ENCODE peak calls at places on chromosomes 7 and 10, in seven cellular contexts. One of them, this sample, is unnamed.
A peak's percentile ranks its signal among the peaks of the same experiment; 100 is the strongest.

GRCh38 chr10:110273474-110273873 is 31.2 kb downstream of the SMNDC1 start:
- DNase-seq in H9: no peak
- DNase-seq in H1: no peak
- DNase-seq in IMR-90: peak; percentile 90
- DNase-seq in mesendoderm: no peak
- DNase-seq in neuronal stem cell: no peak
- DNase-seq in trophoblast cell: peak; percentile 55
- DNase-seq in this sample: peak; percentile 74

GRCh38 chr10:72846225-72846624 is 47.3 kb upstream of the OIT3 start:
- DNase-seq in IMR-90: peak; percentile 89
- DNase-seq in H9: no peak
- DNase-seq in H1: no peak
- DNase-seq in trophoblast cell: peak; percentile 59
- DNase-seq in neuronal stem cell: no peak
- DNase-seq in mesendoderm: no peak
- DNase-seq in this sample: peak; percentile 64

GRCh38 chr7:3336042-3336665 is 35.1 kb downstream of the SDK1 start:
- DNase-seq in mesendoderm: no peak
- DNase-seq in neuronal stem cell: no peak
- DNase-seq in H9: no peak
- DNase-seq in IMR-90: no peak
- DNase-seq in H1: no peak
- DNase-seq in trophoblast cell: no peak
- DNase-seq in this sample: no peak

GRCh38 chr10:784377-784758 is 94.9 kb upstream of the DIP2C start:
- DNase-seq in H9: peak; percentile 56
- DNase-seq in trophoblast cell: peak; percentile 43
- DNase-seq in neuronal stem cell: no peak
- DNase-seq in IMR-90: no peak
- DNase-seq in H1: peak; percentile 57
- DNase-seq in mesendoderm: peak; percentile 79
- DNase-seq in this sample: no peak

GRCh38 chr10:13453896-13454295 is 74.9 kb downstream of the BEND7 start:
- DNase-seq in neuronal stem cell: no peak
- DNase-seq in trophoblast cell: no peak
- DNase-seq in H1: peak; percentile 41
- DNase-seq in IMR-90: no peak
- DNase-seq in mesendoderm: no peak
- DNase-seq in H9: no peak
- DNase-seq in this sample: no peak

GRCh38 chr7:101340379-101340778 is 18.8 kb upstream of the IFT22 start:
- DNase-seq in H1: no peak
- DNase-seq in H9: no peak
- DNase-seq in neuronal stem cell: no peak
- DNase-seq in trophoblast cell: no peak
- DNase-seq in mesendoderm: no peak
- DNase-seq in IMR-90: no peak
- DNase-seq in this sample: no peak

GRCh38 chr7:117837841-117838240 is 35.4 kb downstream of the CTTNBP2 start:
- DNase-seq in trophoblast cell: peak; percentile 92
- DNase-seq in neuronal stem cell: no peak
- DNase-seq in H1: no peak
- DNase-seq in IMR-90: no peak
- DNase-seq in mesendoderm: peak; percentile 87
- DNase-seq in H9: no peak
- DNase-seq in this sample: no peak

GRCh38 chr10:74371696-74372095 is 220.7 kb downstream of the ADK start:
- DNase-seq in neuronal stem cell: no peak
- DNase-seq in H1: no peak
- DNase-seq in mesendoderm: no peak
- DNase-seq in H9: no peak
- DNase-seq in IMR-90: peak; percentile 51
- DNase-seq in trophoblast cell: no peak
- DNase-seq in this sample: no peak

GRCh38 chr10:67115972-67116371 is 190.1 kb downstream of the LRRTM3 start:
- DNase-seq in IMR-90: no peak
- DNase-seq in neuronal stem cell: no peak
- DNase-seq in trophoblast cell: no peak
- DNase-seq in mesendoderm: no peak
- DNase-seq in H1: no peak
- DNase-seq in H9: no peak
- DNase-seq in this sample: no peak

GRCh38 chr10:30812018-30812851 is 182.7 kb upstream of the LYZL2 start:
- DNase-seq in trophoblast cell: no peak
- DNase-seq in neuronal stem cell: no peak
- DNase-seq in H1: no peak
- DNase-seq in mesendoderm: no peak
- DNase-seq in IMR-90: peak; percentile 95
- DNase-seq in H9: no peak
- DNase-seq in this sample: peak; percentile 95

GRCh38 chr10:71437537-71438058 is 40.9 kb downstream of the CDH23 start:
- DNase-seq in mesendoderm: no peak
- DNase-seq in neuronal stem cell: no peak
- DNase-seq in trophoblast cell: no peak
- DNase-seq in IMR-90: no peak
- DNase-seq in H9: no peak
- DNase-seq in H1: no peak
- DNase-seq in this sample: no peak

GRCh38 chr7:94056796-94057207 is 52.6 kb upstream of the BET1 start:
- DNase-seq in trophoblast cell: peak; percentile 97
- DNase-seq in H9: no peak
- DNase-seq in H1: no peak
- DNase-seq in IMR-90: peak; percentile 98
- DNase-seq in neuronal stem cell: no peak
- DNase-seq in mesendoderm: peak; percentile 91
- DNase-seq in this sample: peak; percentile 94

GRCh38 chr7:29442146-29442545 is 121.5 kb upstream of the PRR15 start:
- DNase-seq in trophoblast cell: no peak
- DNase-seq in mesendoderm: peak; percentile 85
- DNase-seq in H1: no peak
- DNase-seq in H9: peak; percentile 49
- DNase-seq in neuronal stem cell: peak; percentile 79
- DNase-seq in IMR-90: no peak
- DNase-seq in this sample: no peak

GRCh38 chr7:154770962-154771361 is 232.0 kb downstream of the PAXIP1 start:
- DNase-seq in trophoblast cell: no peak
- DNase-seq in H1: no peak
- DNase-seq in mesendoderm: no peak
- DNase-seq in neuronal stem cell: no peak
- DNase-seq in H9: no peak
- DNase-seq in IMR-90: no peak
- DNase-seq in this sample: no peak

GRCh38 chr10:124708922-124709520 is 35.2 kb downstream of the FAM53B start:
- DNase-seq in H1: no peak
- DNase-seq in mesendoderm: peak; percentile 82
- DNase-seq in neuronal stem cell: no peak
- DNase-seq in trophoblast cell: no peak
- DNase-seq in H9: no peak
- DNase-seq in IMR-90: no peak
- DNase-seq in this sample: peak; percentile 77

GRCh38 chr7:156533964-156534363 is 106.6 kb upstream of the RNF32 start:
- DNase-seq in trophoblast cell: no peak
- DNase-seq in neuronal stem cell: no peak
- DNase-seq in IMR-90: no peak
- DNase-seq in H9: no peak
- DNase-seq in mesendoderm: no peak
- DNase-seq in H1: peak; percentile 10
- DNase-seq in this sample: no peak

GRCh38 chr10:100132427-100132826 is 50.8 kb upstream of the CPN1 start:
- DNase-seq in trophoblast cell: no peak
- DNase-seq in H1: no peak
- DNase-seq in IMR-90: no peak
- DNase-seq in mesendoderm: no peak
- DNase-seq in neuronal stem cell: no peak
- DNase-seq in H9: no peak
- DNase-seq in this sample: no peak

GRCh38 chr10:4344544-4344994 is 481.4 kb upstream of the AKR1E2 start:
- DNase-seq in H1: no peak
- DNase-seq in trophoblast cell: peak; percentile 100
- DNase-seq in H9: no peak
- DNase-seq in mesendoderm: peak; percentile 91
- DNase-seq in neuronal stem cell: no peak
- DNase-seq in IMR-90: peak; percentile 100
- DNase-seq in this sample: peak; percentile 100

GRCh38 chr7:82319674-82320118 is 123.9 kb downstream of the CACNA2D1 start:
- DNase-seq in H1: no peak
- DNase-seq in mesendoderm: peak; percentile 30
- DNase-seq in trophoblast cell: no peak
- DNase-seq in neuronal stem cell: no peak
- DNase-seq in IMR-90: peak; percentile 88
- DNase-seq in H9: no peak
- DNase-seq in this sample: peak; percentile 84

GRCh38 chr7:68429376-68430117 is 1168.7 kb upstream of the AUTS2 start:
- DNase-seq in neuronal stem cell: peak; percentile 45
- DNase-seq in mesendoderm: no peak
- DNase-seq in H9: no peak
- DNase-seq in IMR-90: no peak
- DNase-seq in H1: no peak
- DNase-seq in trophoblast cell: no peak
- DNase-seq in this sample: no peak

GRCh38 chr10:82680688-82681087 is 805.7 kb downstream of the NRG3 start:
- DNase-seq in mesendoderm: no peak
- DNase-seq in IMR-90: no peak
- DNase-seq in H1: no peak
- DNase-seq in neuronal stem cell: no peak
- DNase-seq in trophoblast cell: no peak
- DNase-seq in H9: no peak
- DNase-seq in this sample: no peak

GRCh38 chr10:72090326-72090725 is 2.0 kb upstream of the SPOCK2 start:
- DNase-seq in neuronal stem cell: no peak
- DNase-seq in H1: no peak
- DNase-seq in IMR-90: no peak
- DNase-seq in H9: no peak
- DNase-seq in mesendoderm: no peak
- DNase-seq in trophoblast cell: no peak
- DNase-seq in this sample: no peak

GRCh38 chr7:142804715-142805114 is 33.9 kb downstream of the PRSS2 start:
- DNase-seq in H9: no peak
- DNase-seq in H1: no peak
- DNase-seq in neuronal stem cell: no peak
- DNase-seq in mesendoderm: no peak
- DNase-seq in IMR-90: no peak
- DNase-seq in trophoblast cell: no peak
- DNase-seq in this sample: no peak

GRCh38 chr10:103382769-103383168 is 13.5 kb downstream of the ATP5MK start:
- DNase-seq in H9: no peak
- DNase-seq in neuronal stem cell: no peak
- DNase-seq in mesendoderm: no peak
- DNase-seq in IMR-90: no peak
- DNase-seq in trophoblast cell: no peak
- DNase-seq in H1: no peak
- DNase-seq in this sample: no peak

GRCh38 chr7:869348-869747 is 7.0 kb upstream of the GET4 start:
- DNase-seq in H9: no peak
- DNase-seq in trophoblast cell: no peak
- DNase-seq in mesendoderm: no peak
- DNase-seq in IMR-90: no peak
- DNase-seq in H1: no peak
- DNase-seq in neuronal stem cell: no peak
- DNase-seq in this sample: no peak
- H3K4me1 ChIP-seq in H9: peaks cover 2% of the 10 kb centered on the region
- H3K4me1 ChIP-seq in trophoblast cell: no peaks in the 10 kb centered on the region
- H3K4me1 ChIP-seq in mesendoderm: peaks cover 3% of the 10 kb centered on the region
- H3K4me1 ChIP-seq in IMR-90: peaks cover 13% of the 10 kb centered on the region
- H3K4me1 ChIP-seq in H1: no peaks in the 10 kb centered on the region
- H3K4me1 ChIP-seq in neuronal stem cell: peaks cover 9% of the 10 kb centered on the region
- H3K4me1 ChIP-seq in this sample: peaks cover 14% of the 10 kb centered on the region

DNA sequence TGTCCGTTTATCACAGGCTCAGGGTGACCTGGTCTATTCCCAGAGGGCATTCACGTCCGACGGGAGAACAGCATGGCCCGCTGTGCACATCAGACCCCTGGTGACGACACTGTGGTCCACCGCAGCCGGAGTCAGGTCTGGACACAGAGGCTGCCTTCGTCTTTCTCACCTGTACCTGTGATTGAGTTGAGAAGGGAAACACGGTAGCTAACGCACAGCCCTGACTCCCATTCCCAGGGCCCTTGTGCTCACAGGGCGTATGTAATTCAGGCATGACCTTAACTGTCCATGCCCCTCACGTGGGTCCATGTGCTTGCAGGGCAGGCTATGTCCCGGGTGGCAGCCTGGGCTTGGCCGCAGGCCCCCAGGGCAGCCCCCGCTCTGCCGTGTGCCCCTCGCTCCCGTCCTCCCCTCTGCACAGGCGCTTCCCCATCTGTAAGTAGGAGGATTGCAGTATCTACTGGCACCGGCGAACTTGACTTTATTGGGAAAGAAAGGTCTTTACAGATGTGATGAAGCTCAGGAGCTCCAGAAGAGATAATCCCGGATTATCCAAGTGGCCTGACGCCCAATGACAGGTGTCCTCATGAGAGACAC is 221.3 kb upstream of the TCERG1L start:
- DNase-seq in H9: no peak
- DNase-seq in trophoblast cell: no peak
- DNase-seq in mesendoderm: no peak
- DNase-seq in IMR-90: no peak
- DNase-seq in H1: no peak
- DNase-seq in neuronal stem cell: no peak
- DNase-seq in this sample: no peak
- H2BK5ac ChIP-seq in H9: no peak overlapping the region
- H2BK5ac ChIP-seq in trophoblast cell: no peak overlapping the region
- H2BK5ac ChIP-seq in mesendoderm: no peak overlapping the region
- H2BK5ac ChIP-seq in IMR-90: no peak overlapping the region
- H2BK5ac ChIP-seq in H1: no peak overlapping the region
- H2BK5ac ChIP-seq in neuronal stem cell: no peak overlapping the region
- H2BK5ac ChIP-seq in this sample: no peak overlapping the region

GRCh38 chr10:26334232-26334931 is 103.8 kb upstream of the APBB1IP start:
- DNase-seq in H1: no peak
- DNase-seq in trophoblast cell: no peak
- DNase-seq in mesendoderm: no peak
- DNase-seq in H9: no peak
- DNase-seq in IMR-90: no peak
- DNase-seq in neuronal stem cell: no peak
- DNase-seq in this sample: no peak
- H3K4me1 ChIP-seq in H1: no peaks in the 10 kb centered on the region
- H3K4me1 ChIP-seq in trophoblast cell: peaks cover 7% of the 10 kb centered on the region
- H3K4me1 ChIP-seq in mesendoderm: no peaks in the 10 kb centered on the region
- H3K4me1 ChIP-seq in H9: no peaks in the 10 kb centered on the region
- H3K4me1 ChIP-seq in IMR-90: no peaks in the 10 kb centered on the region
- H3K4me1 ChIP-seq in neuronal stem cell: no peaks in the 10 kb centered on the region
- H3K4me1 ChIP-seq in this sample: peaks cover 4% of the 10 kb centered on the region

DNA sequence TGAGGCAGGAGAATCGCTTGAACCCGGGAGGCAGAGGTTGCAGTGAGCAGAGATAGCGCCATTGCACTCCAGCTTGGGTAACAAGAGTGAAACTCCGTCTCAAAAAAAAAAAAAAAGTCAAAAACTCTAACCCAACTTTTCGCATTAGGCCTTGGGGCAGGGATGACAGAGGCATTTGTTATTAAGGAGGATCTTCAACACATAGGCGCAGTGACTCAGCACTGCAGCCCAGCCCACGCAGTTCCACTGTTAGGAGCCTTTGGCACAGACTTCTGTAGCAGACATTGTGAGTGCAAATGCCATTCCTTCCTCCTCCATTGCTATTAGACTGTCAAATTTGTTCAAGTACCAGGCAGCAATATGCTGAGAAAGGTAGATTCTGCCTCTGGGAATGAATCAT is 43.1 kb upstream of the KLHL7 start:
- DNase-seq in mesendoderm: no peak
- DNase-seq in H1: no peak
- DNase-seq in neuronal stem cell: no peak
- DNase-seq in IMR-90: peak; percentile 80
- DNase-seq in trophoblast cell: peak; percentile 43
- DNase-seq in H9: no peak
- DNase-seq in this sample: no peak
- H2BK5ac ChIP-seq in mesendoderm: no peak overlapping the region
- H2BK5ac ChIP-seq in H1: no peak overlapping the region
- H2BK5ac ChIP-seq in neuronal stem cell: no peak overlapping the region
- H2BK5ac ChIP-seq in IMR-90: peak overlapping the region; percentile 17
- H2BK5ac ChIP-seq in trophoblast cell: no peak overlapping the region
- H2BK5ac ChIP-seq in H9: no peak overlapping the region
- H2BK5ac ChIP-seq in this sample: no peak overlapping the region